ENCODE peak calls at places on chromosome 10, in nine cellular contexts. One of them, this sample, is unnamed.

GRCh38 chr10:1514641-1515040 is 222.7 kb downstream of the ADARB2 start:
- DNase-seq in left lung: no peak
- DNase-seq in endothelial cell: no peak
- DNase-seq in neural crest cell: no peak
- DNase-seq in fibroblast of lung: no peak
- DNase-seq in upper lobe of right lung: no peak
- DNase-seq in OCI-LY7: no peak
- DNase-seq in foreskin fibroblast: no peak
- DNase-seq in astrocyte of the cerebellum: no peak
- DNase-seq in this sample: no peak

GRCh38 chr10:25582961-25583360 is 351.1 kb upstream of the MYO3A start:
- DNase-seq in foreskin fibroblast: no peak
- DNase-seq in left lung: no peak
- DNase-seq in astrocyte of the cerebellum: no peak
- DNase-seq in upper lobe of right lung: no peak
- DNase-seq in neural crest cell: no peak
- DNase-seq in fibroblast of lung: no peak
- DNase-seq in endothelial cell: no peak
- DNase-seq in OCI-LY7: no peak
- DNase-seq in this sample: no peak

GRCh38 chr10:113802997-113803396 is 50.9 kb downstream of the DCLRE1A start:
- DNase-seq in foreskin fibroblast: no peak
- DNase-seq in neural crest cell: no peak
- DNase-seq in fibroblast of lung: no peak
- DNase-seq in endothelial cell: no peak
- DNase-seq in upper lobe of right lung: no peak
- DNase-seq in OCI-LY7: peak
- DNase-seq in astrocyte of the cerebellum: no peak
- DNase-seq in left lung: no peak
- DNase-seq in this sample: no peak

GRCh38 chr10:102668312-102669110 is 24.2 kb downstream of the TRIM8 start:
- DNase-seq in OCI-LY7: no peak
- DNase-seq in neural crest cell: no peak
- DNase-seq in foreskin fibroblast: no peak
- DNase-seq in left lung: no peak
- DNase-seq in fibroblast of lung: no peak
- DNase-seq in upper lobe of right lung: peak
- DNase-seq in astrocyte of the cerebellum: no peak
- DNase-seq in endothelial cell: no peak
- DNase-seq in this sample: no peak

GRCh38 chr10:99562631-99563030 is 29.9 kb downstream of the NKX2-3 start:
- DNase-seq in foreskin fibroblast: no peak
- DNase-seq in left lung: no peak
- DNase-seq in astrocyte of the cerebellum: no peak
- DNase-seq in OCI-LY7: peak
- DNase-seq in endothelial cell: no peak
- DNase-seq in neural crest cell: no peak
- DNase-seq in upper lobe of right lung: no peak
- DNase-seq in fibroblast of lung: no peak
- DNase-seq in this sample: no peak

GRCh38 chr10:79387974-79388850 is 40.9 kb downstream of the PPIF start:
- DNase-seq in OCI-LY7: no peak
- DNase-seq in neural crest cell: peak
- DNase-seq in endothelial cell: no peak
- DNase-seq in astrocyte of the cerebellum: no peak
- DNase-seq in foreskin fibroblast: no peak
- DNase-seq in upper lobe of right lung: no peak
- DNase-seq in fibroblast of lung: no peak
- DNase-seq in left lung: no peak
- DNase-seq in this sample: no peak

GRCh38 chr10:123911866-123912265 is 20.3 kb upstream of the CPXM2 start:
- DNase-seq in astrocyte of the cerebellum: no peak
- DNase-seq in OCI-LY7: no peak
- DNase-seq in endothelial cell: no peak
- DNase-seq in foreskin fibroblast: no peak
- DNase-seq in left lung: no peak
- DNase-seq in fibroblast of lung: no peak
- DNase-seq in neural crest cell: no peak
- DNase-seq in upper lobe of right lung: no peak
- DNase-seq in this sample: no peak

GRCh38 chr10:33273295-33274002 is 61.0 kb downstream of the NRP1 start:
- DNase-seq in left lung: peak
- DNase-seq in neural crest cell: no peak
- DNase-seq in endothelial cell: no peak
- DNase-seq in upper lobe of right lung: peak
- DNase-seq in fibroblast of lung: peak
- DNase-seq in OCI-LY7: no peak
- DNase-seq in foreskin fibroblast: peak
- DNase-seq in astrocyte of the cerebellum: peak
- DNase-seq in this sample: peak

GRCh38 chr10:59648711-59649201 is 60.9 kb downstream of the SLC16A9 start:
- DNase-seq in fibroblast of lung: peak
- DNase-seq in astrocyte of the cerebellum: peak
- DNase-seq in foreskin fibroblast: no peak
- DNase-seq in OCI-LY7: no peak
- DNase-seq in upper lobe of right lung: no peak
- DNase-seq in left lung: no peak
- DNase-seq in neural crest cell: no peak
- DNase-seq in endothelial cell: no peak
- DNase-seq in this sample: no peak

GRCh38 chr10:129992356-129992755 is 28.3 kb upstream of the EBF3 start:
- DNase-seq in neural crest cell: no peak
- DNase-seq in endothelial cell: no peak
- DNase-seq in foreskin fibroblast: no peak
- DNase-seq in OCI-LY7: no peak
- DNase-seq in left lung: no peak
- DNase-seq in fibroblast of lung: no peak
- DNase-seq in upper lobe of right lung: no peak
- DNase-seq in astrocyte of the cerebellum: no peak
- DNase-seq in this sample: no peak

GRCh38 chr10:129999140-129999539 is 35.1 kb upstream of the EBF3 start:
- DNase-seq in neural crest cell: no peak
- DNase-seq in endothelial cell: no peak
- DNase-seq in fibroblast of lung: no peak
- DNase-seq in upper lobe of right lung: no peak
- DNase-seq in OCI-LY7: no peak
- DNase-seq in left lung: no peak
- DNase-seq in foreskin fibroblast: no peak
- DNase-seq in astrocyte of the cerebellum: no peak
- DNase-seq in this sample: no peak

GRCh38 chr10:129993621-129994020 is 29.5 kb upstream of the EBF3 start:
- DNase-seq in neural crest cell: no peak
- DNase-seq in fibroblast of lung: peak
- DNase-seq in endothelial cell: no peak
- DNase-seq in OCI-LY7: no peak
- DNase-seq in left lung: no peak
- DNase-seq in foreskin fibroblast: peak
- DNase-seq in astrocyte of the cerebellum: no peak
- DNase-seq in upper lobe of right lung: no peak
- DNase-seq in this sample: peak
- TF ChIP-seq CTCF in neural crest cell: no peak
- TF ChIP-seq CTCF in fibroblast of lung: no peak
- TF ChIP-seq CTCF in endothelial cell: no peak
- TF ChIP-seq CTCF in OCI-LY7: no peak
- TF ChIP-seq CTCF in left lung: no peak
- TF ChIP-seq CTCF in foreskin fibroblast: no peak
- TF ChIP-seq CTCF in astrocyte of the cerebellum: no peak
- TF ChIP-seq CTCF in upper lobe of right lung: no peak
- TF ChIP-seq CTCF in this sample: no peak

DNA sequence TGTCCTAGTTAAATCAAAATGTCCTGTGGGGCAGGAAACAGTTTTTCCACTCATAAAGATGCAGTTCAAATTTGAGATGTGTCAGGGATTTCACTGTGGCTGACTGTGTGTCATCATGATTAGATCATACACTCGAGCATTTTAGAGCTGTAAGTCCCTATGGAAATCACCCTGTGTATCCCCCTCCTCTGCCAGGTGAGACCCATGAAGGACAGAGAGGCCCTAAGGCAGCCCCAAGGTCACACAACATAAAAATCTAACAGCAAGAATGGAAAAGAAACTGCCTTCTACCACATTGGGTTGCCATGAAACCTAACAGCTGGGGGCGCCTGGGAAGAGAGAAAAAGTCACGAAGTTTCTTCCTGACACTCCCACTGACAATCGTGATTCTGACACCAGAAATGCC is 135.8 kb downstream of the KCNMA1 start:
- DNase-seq in fibroblast of lung: peak
- DNase-seq in neural crest cell: no peak
- DNase-seq in foreskin fibroblast: no peak
- DNase-seq in left lung: no peak
- DNase-seq in endothelial cell: no peak
- DNase-seq in OCI-LY7: no peak
- DNase-seq in upper lobe of right lung: no peak
- DNase-seq in astrocyte of the cerebellum: no peak
- DNase-seq in this sample: no peak
- TF ChIP-seq CTCF in fibroblast of lung: peak
- TF ChIP-seq CTCF in neural crest cell: no peak
- TF ChIP-seq CTCF in foreskin fibroblast: no peak
- TF ChIP-seq CTCF in left lung: no peak
- TF ChIP-seq CTCF in endothelial cell: no peak
- TF ChIP-seq CTCF in OCI-LY7: no peak
- TF ChIP-seq CTCF in upper lobe of right lung: no peak
- TF ChIP-seq CTCF in astrocyte of the cerebellum: no peak
- TF ChIP-seq CTCF in this sample: peak

GRCh38 chr10:14904316-14904732 is 25.7 kb downstream of the SUV39H2 start:
- DNase-seq in astrocyte of the cerebellum: no peak
- DNase-seq in left lung: no peak
- DNase-seq in neural crest cell: no peak
- DNase-seq in endothelial cell: no peak
- DNase-seq in foreskin fibroblast: peak
- DNase-seq in fibroblast of lung: peak
- DNase-seq in OCI-LY7: peak
- DNase-seq in upper lobe of right lung: no peak
- DNase-seq in this sample: no peak
- TF ChIP-seq CTCF in astrocyte of the cerebellum: peak
- TF ChIP-seq CTCF in left lung: peak
- TF ChIP-seq CTCF in neural crest cell: peak
- TF ChIP-seq CTCF in endothelial cell: peak
- TF ChIP-seq CTCF in foreskin fibroblast: peak
- TF ChIP-seq CTCF in fibroblast of lung: peak
- TF ChIP-seq CTCF in OCI-LY7: peak
- TF ChIP-seq CTCF in upper lobe of right lung: peak
- TF ChIP-seq CTCF in this sample: peak

GRCh38 chr10:94225589-94225988 is 137.2 kb downstream of the NOC3L start:
- DNase-seq in left lung: no peak
- DNase-seq in OCI-LY7: no peak
- DNase-seq in endothelial cell: no peak
- DNase-seq in fibroblast of lung: no peak
- DNase-seq in foreskin fibroblast: no peak
- DNase-seq in upper lobe of right lung: no peak
- DNase-seq in neural crest cell: no peak
- DNase-seq in astrocyte of the cerebellum: no peak
- DNase-seq in this sample: no peak
- TF ChIP-seq CTCF in left lung: no peak
- TF ChIP-seq CTCF in OCI-LY7: no peak
- TF ChIP-seq CTCF in endothelial cell: no peak
- TF ChIP-seq CTCF in fibroblast of lung: peak
- TF ChIP-seq CTCF in foreskin fibroblast: no peak
- TF ChIP-seq CTCF in upper lobe of right lung: peak
- TF ChIP-seq CTCF in neural crest cell: no peak
- TF ChIP-seq CTCF in astrocyte of the cerebellum: no peak
- TF ChIP-seq CTCF in this sample: peak